ENCODE peak calls at places on chromosomes 16 and 17, in four cellular contexts. G is K562, H is HepG2, X is SK-N-SH. R is an unnamed sample.

GRCh38 chr16:17080105-17080504 is 390.7 kb downstream of the XYLT1 start:
- DNase-seq in G (no peak), H (no peak), X (no peak), R (no peak)

GRCh38 chr17:2158011-2158410 is 103.1 kb downstream of the HIC1 start:
- DNase-seq in G (no peak), H (peak), X (no peak), R (no peak)

GRCh38 chr16:15607700-15608396 is 35.1 kb downstream of the MARF1 start:
- DNase-seq in G (no peak), H (peak), X (no peak), R (no peak)

GRCh38 chr16:11342021-11342855 is 3.0 kb upstream of the RMI2 start:
- DNase-seq in G (no peak), H (no peak), X (no peak), R (no peak)

GRCh38 chr17:29715680-29716079 is 93.0 kb upstream of the CORO6 start:
- DNase-seq in G (no peak), H (no peak), X (no peak), R (no peak)

GRCh38 chr16:86108062-86108461 is 209.1 kb downstream of the IRF8 start:
- DNase-seq in G (no peak), H (no peak), X (no peak), R (no peak)

GRCh38 chr17:62614142-62614541 is 13.3 kb upstream of the MRC2 start:
- DNase-seq in G (no peak), H (no peak), X (no peak), R (no peak)

GRCh38 chr17:78529871-78530670 is 47.1 kb downstream of the DNAH17 start:
- DNase-seq in G (no peak), H (no peak), X (peak), R (no peak)

GRCh38 chr17:76869209-76869877 is 1.1 kb downstream of the MGAT5B start:
- DNase-seq in G (no peak), H (no peak), X (peak), R (no peak)

GRCh38 chr17:6075050-6075449 is 4.9 kb downstream of the WSCD1 start:
- DNase-seq in G (no peak), H (no peak), X (no peak), R (no peak)

GRCh38 chr17:62916684-62917571 is 49.1 kb upstream of the TANC2 start:
- DNase-seq in G (peak), H (no peak), X (no peak), R (no peak)

GRCh38 chr17:34892864-34893263 is 68.4 kb downstream of the CCT6B start:
- DNase-seq in G (peak), H (no peak), X (peak), R (no peak)

GRCh38 chr17:43661699-43662431 is at the start of gene MEOX1:
- DNase-seq in G (no peak), H (no peak), X (no peak), R (peak)

GRCh38 chr17:50027639-50028206 is 28.2 kb upstream of the ITGA3 start:
- DNase-seq in G (peak), H (no peak), X (peak), R (no peak)

GRCh38 chr16:12703935-12704334 is 99.8 kb downstream of the CPPED1 start:
- DNase-seq in G (no peak), H (no peak), X (no peak), R (no peak)

GRCh38 chr17:40356906-40357861 is 7.4 kb downstream of the GJD3 start:
- DNase-seq in G (no peak), H (no peak), X (no peak), R (no peak)

GRCh38 chr17:8285270-8286181 is 2.9 kb upstream of the RANGRF start:
- DNase-seq in G (no peak), H (no peak), X (no peak), R (no peak)
- TF ChIP-seq NFIC in G (no peak), H (no peak), X (no peak), R (no peak)

DNA sequence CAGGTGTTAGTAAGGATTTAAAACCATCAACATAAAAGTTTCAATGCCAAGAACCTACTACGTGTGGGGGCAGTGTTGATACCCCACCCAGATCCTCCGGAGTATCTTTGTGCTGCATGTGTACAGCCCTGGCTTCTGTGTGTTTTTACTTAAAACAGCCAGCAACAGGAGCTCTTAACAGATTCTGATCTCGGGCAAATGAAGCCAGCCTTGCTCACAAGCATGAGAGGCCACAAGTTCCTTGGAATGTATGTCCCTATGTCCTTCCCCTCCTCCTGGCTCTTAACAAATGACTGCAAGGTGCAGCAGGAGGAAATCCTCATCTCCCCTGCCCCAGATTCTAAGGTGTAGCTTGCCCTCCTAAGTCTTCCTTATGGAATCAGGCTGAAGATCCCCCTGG is 139.4 kb upstream of the NUDT7 start:
- DNase-seq in G (no peak), H (no peak), X (no peak), R (no peak)
- TF ChIP-seq MAX in G (no peak), H (no peak), X (no peak), R (no peak)

DNA sequence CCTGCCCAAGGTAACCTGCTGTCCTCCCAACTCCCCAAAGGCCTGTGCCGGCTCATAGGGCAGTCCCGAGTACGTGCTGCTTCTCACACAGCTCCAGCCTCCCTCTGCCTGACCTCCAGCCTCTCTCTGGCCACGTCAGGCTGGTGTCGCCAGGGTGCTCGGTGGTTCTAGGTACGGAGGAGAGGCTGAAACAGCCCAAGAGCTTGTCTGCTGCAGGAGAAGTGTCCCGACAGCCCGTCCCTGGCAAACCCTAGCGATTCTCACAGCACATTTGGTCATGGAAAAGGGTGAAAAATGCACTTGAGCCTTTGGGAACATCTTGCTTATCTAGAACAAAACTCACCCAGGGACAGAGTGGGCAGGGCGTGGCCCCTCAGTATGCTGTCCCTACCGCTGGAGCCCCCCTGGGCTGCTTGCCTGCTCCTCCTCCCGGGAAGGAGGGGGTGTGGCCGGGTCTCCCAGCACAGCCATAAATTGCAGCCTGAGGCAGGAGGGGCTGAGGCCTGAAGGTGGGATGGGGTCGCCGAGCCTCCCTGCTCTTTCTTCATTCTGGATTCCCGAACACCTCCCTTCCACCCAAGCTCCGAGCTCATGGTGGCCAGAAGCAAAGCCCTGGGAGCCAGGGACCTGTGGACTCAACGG is 40.4 kb downstream of the TIMM22 start:
- DNase-seq in G (no peak), H (no peak), X (no peak), R (no peak)
- TF ChIP-seq NFIC in G (no peak), H (no peak), X (no peak), R (no peak)

DNA sequence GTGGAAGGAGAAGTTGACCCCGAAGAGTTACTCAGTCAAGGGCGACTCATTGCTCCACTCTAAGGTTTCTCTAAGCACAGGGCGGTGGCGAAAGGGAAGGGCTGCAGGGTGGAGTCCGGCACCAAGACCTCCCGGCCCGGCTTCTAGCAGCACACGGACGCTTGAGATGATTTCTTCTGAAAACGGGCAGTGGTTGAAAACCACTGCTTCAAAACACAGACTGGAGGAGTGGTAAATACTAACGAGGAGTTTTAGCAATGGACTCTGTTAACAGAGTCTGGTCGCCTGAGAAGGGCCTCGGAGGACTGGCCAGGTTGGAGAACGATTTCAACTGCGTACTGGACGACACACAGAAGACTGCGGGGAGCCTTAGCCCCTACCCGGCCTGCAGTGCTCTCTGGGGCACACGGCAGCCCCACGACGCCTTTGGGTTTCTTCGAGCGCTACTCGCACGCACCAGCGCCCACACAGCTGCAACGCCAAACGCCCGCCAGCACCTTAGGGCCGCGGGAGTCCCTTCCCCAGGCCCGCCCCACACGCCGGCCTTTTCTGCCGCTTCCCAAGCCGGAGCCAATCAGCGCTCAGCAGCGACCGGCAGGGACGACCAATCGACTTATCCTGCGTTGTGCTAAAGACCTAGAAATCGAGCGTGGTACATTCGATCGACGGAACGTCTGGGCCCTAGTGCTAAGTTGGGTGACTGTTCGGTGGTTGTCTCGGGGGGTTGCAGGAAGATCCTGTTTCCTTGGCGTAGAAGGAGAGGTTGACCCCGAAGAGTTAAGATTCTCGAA is 14.4 kb upstream of the CA4 start:
- DNase-seq in G (peak), H (peak), X (peak), R (peak)
- TF ChIP-seq MAX in G (peak), H (peak), X (peak), R (peak)

GRCh38 chr17:9169116-9169515 is 147.8 kb downstream of the NTN1 start:
- DNase-seq in G (no peak), H (no peak), X (no peak), R (no peak)

GRCh38 chr17:9170336-9170735 is 149.0 kb downstream of the NTN1 start:
- DNase-seq in G (no peak), H (no peak), X (no peak), R (no peak)

GRCh38 chr17:9174312-9174711 is 153.0 kb downstream of the NTN1 start:
- DNase-seq in G (no peak), H (no peak), X (no peak), R (no peak)

GRCh38 chr17:9173386-9173983 is 152.2 kb downstream of the NTN1 start:
- DNase-seq in G (no peak), H (no peak), X (no peak), R (no peak)

DNA sequence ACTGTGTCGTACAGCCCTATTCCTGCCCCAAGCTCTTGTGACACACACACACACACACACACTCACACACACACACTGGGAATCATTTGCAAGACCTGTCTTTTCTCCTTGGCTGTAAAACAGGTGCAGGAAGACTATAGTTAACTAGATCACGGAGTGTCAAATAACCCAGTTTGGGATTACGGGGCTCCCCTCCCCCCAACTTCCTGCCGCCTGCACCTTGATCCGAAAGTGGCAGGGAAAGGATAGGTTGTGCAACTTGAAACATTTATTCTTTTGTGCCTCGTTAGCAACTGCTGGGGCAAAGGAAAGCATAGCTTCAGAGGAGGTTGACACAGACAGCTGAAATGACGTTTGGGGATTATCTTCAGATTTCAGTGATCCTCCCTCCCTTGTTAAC is 149.5 kb downstream of the NTN1 start:
- DNase-seq in G (no peak), H (peak), X (no peak), R (no peak)
- TF ChIP-seq NFIC in G (no peak), H (no peak), X (no peak), R (no peak)